ENCODE peak calls at places on chromosomes 13 and 19, in eight cellular contexts. O is tibial artery; H is adrenal gland; Y is PC-9; M is cardiac muscle cell; T is DND-41; L is CD8-positive, alpha-beta T cell; F is ascending aorta. R is an unnamed sample.

GRCh38 chr19:40630571-40631160 is 29.5 kb downstream of the LTBP4 start:
- DNase-seq in O (no peak), H (no peak), Y (no peak), M (no peak), T (no peak), L (no peak), F (no peak), R (no peak)

GRCh38 chr13:30864352-30865130 is 41.5 kb upstream of the MEDAG start:
- DNase-seq in O (peak; percentile 66), H (no peak), Y (no peak), M (no peak), T (no peak), L (no peak), F (no peak), R (no peak)

GRCh38 chr19:43495082-43495481 is 9.5 kb downstream of the PHLDB3 start:
- DNase-seq in O (no peak), H (no peak), Y (no peak), M (no peak), T (no peak), L (no peak), F (no peak), R (no peak)

GRCh38 chr19:41445575-41445974 is 2.6 kb downstream of the ERICH4 start:
- DNase-seq in O (no peak), H (no peak), Y (no peak), M (no peak), T (no peak), L (no peak), F (no peak), R (no peak)

GRCh38 chr13:77810891-77811290 is 107.7 kb downstream of the EDNRB start:
- DNase-seq in O (no peak), H (no peak), Y (no peak), M (no peak), T (no peak), L (no peak), F (no peak), R (no peak)

GRCh38 chr19:34282611-34283519 is 28.5 kb downstream of the GARRE1 start:
- DNase-seq in O (no peak), H (peak; percentile 29), Y (peak; percentile 43), M (no peak), T (no peak), L (no peak), F (no peak), R (no peak)

GRCh38 chr19:51702103-51702753 is 9.1 kb downstream of the SPACA6 start:
- DNase-seq in O (peak; percentile 90), H (peak; percentile 92), Y (no peak), M (peak; percentile 65), T (no peak), L (peak; percentile 47), F (no peak), R (peak; percentile 81)

GRCh38 chr19:53626941-53627340 is 4.9 kb upstream of the DPRX start:
- DNase-seq in O (no peak), H (no peak), Y (no peak), M (no peak), T (no peak), L (no peak), F (no peak), R (no peak)

GRCh38 chr19:40192758-40193586 is 1.7 kb downstream of the MAP3K10 start:
- DNase-seq in O (no peak), H (no peak), Y (no peak), M (no peak), T (no peak), L (no peak), F (no peak), R (no peak)

GRCh38 chr19:861756-862528 is 2.5 kb downstream of the CFD start:
- DNase-seq in O (no peak), H (no peak), Y (no peak), M (peak; percentile 68), T (peak; percentile 60), L (peak; percentile 78), F (no peak), R (peak; percentile 81)

GRCh38 chr13:50248537-50249521 is 233.6 kb downstream of the KCNRG start:
- DNase-seq in O (no peak), H (no peak), Y (peak; percentile 13), M (no peak), T (peak; percentile 59), L (no peak), F (no peak), R (no peak)
- TF ChIP-seq CTCF in O (no peak), H (no peak), Y (no peak), M (no peak), T (peak; percentile 39), L (no peak), F (no peak), R (no peak)

GRCh38 chr19:6930190-6930589 is 42.8 kb downstream of the ADGRE1 start:
- DNase-seq in O (no peak), H (no peak), Y (no peak), M (no peak), T (no peak), L (no peak), F (no peak), R (no peak)

GRCh38 chr19:6935069-6935468 is 47.7 kb downstream of the ADGRE1 start:
- DNase-seq in O (no peak), H (no peak), Y (no peak), M (no peak), T (no peak), L (no peak), F (no peak), R (no peak)

GRCh38 chr19:6935618-6936017 is 48.2 kb downstream of the ADGRE1 start:
- DNase-seq in O (no peak), H (no peak), Y (no peak), M (no peak), T (no peak), L (no peak), F (no peak), R (no peak)
- H3K36me3 ChIP-seq in O (no peaks in the 10 kb centered on the region), H (no peaks in the 10 kb centered on the region), Y (no peaks in the 10 kb centered on the region), M (no peaks in the 10 kb centered on the region), T (no peaks in the 10 kb centered on the region), L (no peaks in the 10 kb centered on the region), F (no peaks in the 10 kb centered on the region), R (no peaks in the 10 kb centered on the region)

GRCh38 chr19:55153652-55154264 is 3.8 kb downstream of the TNNI3 start:
- DNase-seq in O (no peak), H (no peak), Y (no peak), M (no peak), T (peak; percentile 15), L (no peak), F (no peak), R (no peak)

GRCh38 chr19:55158848-55159793 is 1.6 kb upstream of the TNNI3 start:
- DNase-seq in O (no peak), H (no peak), Y (no peak), M (peak; percentile 51), T (no peak), L (no peak), F (no peak), R (peak; percentile 45)

GRCh38 chr19:55158423-55158822 is 891 bp upstream of the TNNI3 start:
- DNase-seq in O (no peak), H (no peak), Y (no peak), M (no peak), T (no peak), L (no peak), F (no peak), R (no peak)

GRCh38 chr19:55157064-55157908 is at the start of gene TNNI3:
- DNase-seq in O (no peak), H (no peak), Y (no peak), M (no peak), T (no peak), L (no peak), F (no peak), R (no peak)

DNA sequence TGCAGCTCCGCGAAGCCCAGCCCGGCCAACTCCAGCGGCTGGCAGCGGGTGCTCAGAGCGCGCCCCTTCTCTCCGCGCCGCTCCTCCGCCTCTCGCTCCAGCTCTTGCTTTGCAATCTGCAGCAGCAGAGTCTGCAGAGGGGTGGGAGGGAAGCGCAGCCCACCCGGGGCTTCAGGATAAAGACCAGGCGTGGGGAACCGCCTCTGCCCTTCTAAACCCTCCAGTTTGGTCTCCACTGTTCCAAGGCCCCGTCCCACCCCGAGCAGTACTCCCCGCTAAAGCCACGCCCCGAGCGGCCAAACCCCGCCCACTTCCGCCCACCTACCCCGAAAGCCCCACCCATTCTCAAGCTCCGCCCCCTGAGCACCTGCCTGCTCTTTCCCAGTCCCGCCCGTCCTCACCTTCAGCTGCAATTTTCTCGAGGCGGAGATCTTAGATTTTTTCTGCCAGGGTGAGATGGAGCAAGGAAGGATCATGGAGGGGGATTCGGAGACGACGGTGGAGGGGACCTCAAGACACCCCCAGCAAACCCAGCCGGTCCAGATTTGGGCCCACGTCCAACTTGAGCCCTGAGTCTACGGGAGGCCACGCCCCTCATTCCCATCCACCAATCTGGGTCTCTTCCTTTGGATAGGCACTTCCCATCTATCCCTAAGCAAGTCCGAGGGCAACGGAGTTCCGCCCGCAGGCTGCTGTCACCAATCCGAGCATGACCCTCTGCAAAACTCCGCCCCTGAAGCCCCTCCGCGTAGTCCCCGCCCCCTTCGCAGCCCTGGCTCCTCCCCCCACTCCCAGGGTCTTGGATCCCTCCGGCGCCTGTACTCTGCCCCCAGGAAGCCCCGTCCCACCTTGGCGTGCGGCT is 1.1 kb downstream of the TNNI3 start:
- DNase-seq in O (no peak), H (no peak), Y (no peak), M (peak; percentile 87), T (peak; percentile 29), L (peak; percentile 49), F (no peak), R (peak; percentile 81)
- H3K4me3 ChIP-seq in O (no peak overlapping the region), H (no peak overlapping the region), Y (no peak overlapping the region), M (peak overlapping the region; percentile 34), T (no peak overlapping the region), L (no peak overlapping the region), F (no peak overlapping the region), R (peak overlapping the region; percentile 59)

DNA sequence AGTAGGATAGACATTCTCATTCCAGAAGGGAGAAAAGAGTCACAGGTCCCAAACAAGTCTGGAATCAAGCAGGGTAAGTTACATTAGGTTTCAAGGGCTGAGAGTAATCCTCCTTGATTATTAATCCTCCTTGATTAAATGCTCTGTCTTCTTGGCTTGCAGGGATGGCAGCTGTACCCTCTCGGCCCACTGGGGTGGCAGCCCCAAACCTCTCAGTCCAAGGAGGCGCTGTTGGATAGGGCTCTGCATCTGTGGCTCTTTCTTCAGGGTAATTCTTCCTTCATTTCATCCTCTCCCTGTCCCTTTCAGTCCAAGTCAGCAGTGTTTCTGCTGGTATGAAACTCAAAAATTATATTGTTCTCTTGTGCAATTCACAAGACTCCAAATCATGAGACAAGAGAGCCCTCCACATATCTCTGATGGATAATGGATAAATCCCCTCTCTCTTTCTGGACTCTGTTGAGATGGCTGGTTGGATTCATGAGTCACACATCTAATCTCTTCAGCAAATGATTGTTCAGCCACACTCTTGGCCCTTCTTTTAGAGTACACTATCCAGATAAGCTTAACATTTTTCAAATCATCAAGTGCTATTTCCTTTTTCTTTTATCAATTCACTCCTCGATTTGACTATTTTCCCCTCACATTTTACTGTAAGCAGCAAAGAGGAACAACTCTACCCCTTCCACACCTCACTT is 323.7 kb upstream of the HTR2A start:
- DNase-seq in O (no peak), H (no peak), Y (no peak), M (no peak), T (no peak), L (no peak), F (no peak), R (no peak)
- TF ChIP-seq CTCF in O (no peak), H (no peak), Y (no peak), M (no peak), T (no peak), L (no peak), F (no peak), R (no peak)

DNA sequence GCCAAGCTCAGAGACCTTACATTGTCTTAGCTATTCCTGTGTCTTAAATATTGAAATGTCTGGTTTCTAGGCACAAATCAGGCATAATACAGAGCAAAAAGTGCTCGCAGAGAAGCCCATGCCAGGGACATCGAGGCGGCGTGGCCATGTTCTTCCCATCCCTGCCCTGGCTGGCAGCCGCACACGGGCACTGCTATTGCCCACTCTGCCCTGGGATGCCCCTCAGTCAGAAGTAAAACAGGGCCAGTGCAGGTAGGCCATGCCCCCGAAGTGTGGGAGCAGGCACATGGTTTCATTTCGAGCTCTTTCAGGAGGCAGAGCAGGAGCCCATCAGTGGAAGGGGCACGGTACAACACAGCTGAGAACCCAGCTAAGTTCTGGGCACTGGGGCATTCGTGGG is 113.5 kb downstream of the COL4A1 start:
- DNase-seq in O (no peak), H (no peak), Y (peak; percentile 2), M (no peak), T (no peak), L (no peak), F (no peak), R (no peak)
- H3K36me3 ChIP-seq in O (peaks cover 95% of the 10 kb centered on the region), H (no peaks in the 10 kb centered on the region), Y (no peaks in the 10 kb centered on the region), M (no peaks in the 10 kb centered on the region), T (no peaks in the 10 kb centered on the region), L (no peaks in the 10 kb centered on the region), F (peaks cover 81% of the 10 kb centered on the region), R (no peaks in the 10 kb centered on the region)